ENCODE peak calls at places on chromosomes 11 and 22, in six cellular contexts. Z is activated effector memory CD4-positive, alpha-beta T cell treated with anti-CD3 and anti-CD28 coated beads, Interleukin-2, amount 50 U/mL, for 16 hours; S is RWPE1; I is astrocyte of the spinal cord; F is stimulated activated CD8-positive, alpha-beta memory T cell treated with anti-CD3 and anti-CD28 coated beads, Interleukin-4, amount 100 ng/mL, for 4 hours; C is stimulated activated naive CD4-positive, alpha-beta T cell. L is an unnamed sample.

GRCh38 chr11:94849836-94850235 is 81.7 kb downstream of the AMOTL1 start:
- DNase-seq in Z (no peak), S (no peak), I (peak; percentile 46), F (no peak), C (no peak), L (no peak)

GRCh38 chr11:57556041-57556440 is 11.4 kb downstream of the UBE2L6 start:
- DNase-seq in Z (no peak), S (no peak), I (no peak), F (no peak), C (no peak), L (no peak)

GRCh38 chr11:128621491-128622136 is 34.3 kb upstream of the ETS1 start:
- DNase-seq in Z (no peak), S (peak; percentile 17), I (peak; percentile 81), F (no peak), C (no peak), L (no peak)

GRCh38 chr22:43789452-43789851 is 22.7 kb downstream of the EFCAB6 start:
- DNase-seq in Z (no peak), S (peak; percentile 50), I (peak; percentile 47), F (no peak), C (no peak), L (no peak)

GRCh38 chr11:13221722-13222121 is 55.9 kb upstream of the BMAL1 start:
- DNase-seq in Z (no peak), S (no peak), I (no peak), F (no peak), C (no peak), L (no peak)

GRCh38 chr11:32173435-32173834 is 82.6 kb downstream of the RCN1 start:
- DNase-seq in Z (no peak), S (peak; percentile 44), I (peak; percentile 66), F (no peak), C (no peak), L (no peak)

GRCh38 chr11:1529774-1530173 is 42.3 kb downstream of the DUSP8 start:
- DNase-seq in Z (no peak), S (no peak), I (no peak), F (no peak), C (no peak), L (no peak)

GRCh38 chr11:2576116-2576515 is 123.7 kb downstream of the KCNQ1OT1 start:
- DNase-seq in Z (peak; percentile 57), S (no peak), I (no peak), F (no peak), C (no peak), L (peak; percentile 2)

GRCh38 chr22:38467904-38468760 is at the start of gene KDELR3:
- DNase-seq in Z (peak; percentile 83), S (peak; percentile 81), I (peak; percentile 55), F (peak; percentile 7), C (no peak), L (no peak)

GRCh38 chr11:124310746-124311145 is 3.0 kb downstream of the OR8D1 start:
- DNase-seq in Z (no peak), S (no peak), I (peak; percentile 48), F (no peak), C (no peak), L (no peak)

GRCh38 chr22:27705391-27706080 is 96.0 kb downstream of the MN1 start:
- DNase-seq in Z (no peak), S (no peak), I (no peak), F (no peak), C (no peak), L (no peak)

GRCh38 chr11:2698386-2699184 is 1.2 kb downstream of the KCNQ1OT1 start:
- DNase-seq in Z (peak; percentile 56), S (no peak), I (no peak), F (no peak), C (no peak), L (no peak)

GRCh38 chr11:9219115-9219514 is 46.0 kb downstream of the DENND5A start:
- DNase-seq in Z (no peak), S (no peak), I (no peak), F (no peak), C (no peak), L (no peak)

GRCh38 chr11:56314844-56315243 is at the start of gene OR8K3:
- DNase-seq in Z (no peak), S (no peak), I (no peak), F (no peak), C (no peak), L (no peak)

GRCh38 chr11:70493891-70494290 is 95.6 kb downstream of the CTTN start:
- DNase-seq in Z (no peak), S (no peak), I (no peak), F (no peak), C (no peak), L (no peak)

GRCh38 chr11:29773656-29774264 is 243.1 kb downstream of the KCNA4 start:
- DNase-seq in Z (no peak), S (peak; percentile 87), I (peak; percentile 9), F (no peak), C (no peak), L (no peak)

GRCh38 chr11:108824601-108825000 is 159.7 kb downstream of the DDX10 start:
- DNase-seq in Z (no peak), S (no peak), I (no peak), F (no peak), C (no peak), L (no peak)

GRCh38 chr11:14022821-14023220 is 60.3 kb downstream of the SPON1 start:
- DNase-seq in Z (no peak), S (no peak), I (no peak), F (no peak), C (no peak), L (no peak)

GRCh38 chr11:125977333-125977732 is 31.5 kb downstream of the VSIG10L2 start:
- DNase-seq in Z (no peak), S (no peak), I (no peak), F (no peak), C (no peak), L (no peak)

GRCh38 chr22:31295831-31296230 is 3.5 kb upstream of the PIK3IP1 start:
- DNase-seq in Z (no peak), S (no peak), I (no peak), F (no peak), C (no peak), L (no peak)

GRCh38 chr11:59185412-59185811 is 13.5 kb downstream of the DTX4 start:
- DNase-seq in Z (no peak), S (no peak), I (no peak), F (no peak), C (no peak), L (no peak)

GRCh38 chr22:24486501-24486921 is 8.6 kb upstream of the UPB1 start:
- DNase-seq in Z (no peak), S (peak; percentile 45), I (peak; percentile 86), F (no peak), C (no peak), L (no peak)

GRCh38 chr11:7098235-7098832 is 9.5 kb downstream of the RBMXL2 start:
- DNase-seq in Z (no peak), S (peak; percentile 39), I (peak; percentile 38), F (no peak), C (peak; percentile 7), L (peak; percentile 49)

GRCh38 chr11:125517116-125517804 is 21.2 kb upstream of the FEZ1 start:
- DNase-seq in Z (no peak), S (no peak), I (peak; percentile 84), F (no peak), C (no peak), L (no peak)